ENCODE peak calls at places on chromosomes 13 and 19, in five cellular contexts. B, L, C, H and W are unnamed samples.

GRCh38 chr19:8194528-8195275 is 14.5 kb upstream of the CERS4 start:
- DNase-seq in B (no peak), L (no peak), C (no peak), H (peak), W (peak)

GRCh38 chr13:73576291-73576690 is 517.5 kb downstream of the KLF5 start:
- DNase-seq in B (no peak), L (no peak), C (no peak), H (no peak), W (no peak)

GRCh38 chr13:31722684-31723083 is 16.6 kb upstream of the RXFP2 start:
- DNase-seq in B (no peak), L (no peak), C (no peak), H (no peak), W (no peak)

GRCh38 chr19:33472696-33473624 is 48.6 kb downstream of the PEPD start:
- DNase-seq in B (peak), L (no peak), C (no peak), H (no peak), W (no peak)

GRCh38 chr13:72808917-72809500 is 27.1 kb downstream of the PIBF1 start:
- DNase-seq in B (peak), L (no peak), C (no peak), H (peak), W (no peak)

GRCh38 chr19:29084266-29084665 is 128.7 kb downstream of the UQCRFS1 start:
- DNase-seq in B (no peak), L (no peak), C (no peak), H (peak), W (no peak)

GRCh38 chr13:23488442-23488841 is 54.9 kb upstream of the SACS start:
- DNase-seq in B (peak), L (no peak), C (no peak), H (no peak), W (no peak)

GRCh38 chr19:336067-336614 is 8.5 kb downstream of the MIER2 start:
- DNase-seq in B (no peak), L (no peak), C (no peak), H (no peak), W (no peak)

GRCh38 chr13:34437873-34438272 is 504.2 kb upstream of the NBEA start:
- DNase-seq in B (no peak), L (no peak), C (no peak), H (no peak), W (no peak)

DNA sequence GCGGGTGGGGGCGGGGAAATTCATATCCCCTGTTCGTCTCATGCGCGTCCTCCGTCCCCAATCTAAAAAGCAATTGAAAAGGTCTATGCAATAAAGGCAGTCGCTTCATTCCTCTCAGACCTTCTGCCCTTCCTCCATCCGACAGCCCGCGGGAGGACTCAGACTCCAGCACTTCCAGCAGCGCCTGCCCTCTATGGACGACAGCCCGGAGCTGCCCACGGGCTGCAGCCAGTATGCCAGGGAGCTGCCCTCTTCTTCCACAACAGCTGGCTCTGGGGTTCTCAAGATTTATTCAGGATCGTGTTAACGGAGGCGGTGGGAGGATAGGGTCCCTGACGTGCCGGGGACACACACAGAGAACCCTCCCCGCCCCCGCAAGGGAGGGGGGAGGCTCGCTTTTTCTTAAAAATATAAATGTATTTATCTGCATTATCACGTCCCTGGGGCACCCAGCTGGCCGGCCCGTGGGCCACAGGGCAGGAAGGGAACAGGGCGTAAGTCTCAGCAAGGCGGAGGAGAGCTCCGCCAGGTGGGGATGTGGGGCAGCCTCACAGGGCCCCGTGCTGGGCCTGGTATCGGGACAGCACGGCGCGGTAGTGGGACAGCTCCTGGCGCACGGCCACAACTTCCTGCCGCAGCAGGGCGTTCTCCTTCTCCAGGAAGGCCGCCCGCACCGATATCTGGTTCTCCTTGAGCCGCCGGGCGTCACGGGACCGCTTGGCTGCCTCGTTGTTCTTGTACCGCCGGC is 6.7 kb downstream of the DBP start:
- DNase-seq in B (no peak), L (no peak), C (peak), H (peak), W (peak)
- TF ChIP-seq POLR2A in B (no peak), L (no peak), C (no peak), H (no peak), W (peak)

GRCh38 chr19:16041571-16042386 is 34.5 kb upstream of the TPM4 start:
- DNase-seq in B (peak), L (no peak), C (peak), H (peak), W (peak)
- H3K4me3 ChIP-seq in B (no peak), L (peak), C (peak), H (no peak), W (no peak)

DNA sequence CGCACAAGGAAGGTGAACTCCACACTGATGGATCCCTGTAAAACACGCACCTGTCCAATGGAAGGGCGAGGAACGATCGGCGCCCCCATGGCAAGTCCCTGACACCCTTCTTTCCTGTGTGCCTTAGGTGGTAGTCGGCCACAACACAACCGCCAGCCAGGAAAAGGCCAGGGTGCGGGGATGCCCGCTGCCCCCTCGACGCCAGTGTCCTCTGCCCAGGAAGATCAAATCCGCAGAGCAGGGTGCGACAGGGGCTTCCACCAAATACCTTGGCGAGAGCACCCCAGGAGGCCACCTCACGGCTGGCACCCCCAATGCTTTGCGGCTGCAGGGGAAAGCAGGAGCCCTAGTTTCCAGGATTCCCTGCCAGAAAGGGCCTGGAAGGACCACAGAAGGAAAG is 91.2 kb downstream of the ZNF254 start:
- DNase-seq in B (no peak), L (no peak), C (no peak), H (no peak), W (no peak)
- TF ChIP-seq POLR2A in B (no peak), L (no peak), C (no peak), H (no peak), W (no peak)

GRCh38 chr19:4373601-4374441 is 26.5 kb downstream of the SH3GL1 start:
- DNase-seq in B (peak), L (no peak), C (peak), H (peak), W (no peak)
- H3K4me3 ChIP-seq in B (no peak), L (no peak), C (no peak), H (no peak), W (no peak)